ENCODE peak calls at places on chromosomes 6 and 20, in eight cellular contexts. M is stomach, O is tibial nerve, X is transverse colon, I is psoas muscle, L is cardiac muscle cell, V is hepatocyte, P is ovary. A is an unnamed sample.
A peak's percentile ranks its signal among the peaks of the same experiment; 100 is the strongest.

GRCh38 chr6:43981363-43981990 is 145.8 kb downstream of the MRPL14 start:
- DNase-seq in M (peak; percentile 11), X (no peak), P (no peak), O (no peak), V (no peak), L (no peak), I (no peak), A (no peak)

GRCh38 chr20:9353916-9354276 is 160.5 kb upstream of the LAMP5 start:
- DNase-seq in V (peak; percentile 20), L (peak; percentile 79), I (no peak), O (no peak), X (no peak), M (no peak), P (no peak), A (no peak)

GRCh38 chr6:152701081-152701862 is 3.6 kb downstream of the MYCT1 start:
- DNase-seq in X (no peak), L (peak; percentile 50), M (no peak), O (no peak), P (no peak), I (no peak), V (no peak), A (no peak)

GRCh38 chr20:6008254-6008653 is 45.6 kb downstream of the LRRN4 start:
- DNase-seq in V (peak; percentile 77), L (peak; percentile 96), M (peak; percentile 64), O (peak; percentile 28), P (peak; percentile 74), X (peak; percentile 27), I (peak; percentile 78), A (peak; percentile 29)

GRCh38 chr6:19417713-19418112 is 419.5 kb upstream of the ID4 start:
- DNase-seq in M (no peak), X (no peak), O (no peak), L (no peak), V (peak; percentile 13), I (no peak), P (no peak), A (no peak)

GRCh38 chr6:2865270-2866182 is 23.9 kb upstream of the SERPINB1 start:
- DNase-seq in O (no peak), L (peak; percentile 62), P (no peak), X (no peak), I (no peak), M (no peak), V (no peak), A (no peak)

GRCh38 chr6:125539892-125540291 is 209.5 kb upstream of the HEY2 start:
- DNase-seq in P (no peak), L (no peak), O (no peak), M (no peak), I (no peak), X (no peak), V (no peak), A (no peak)

GRCh38 chr20:57440678-57441509 is 49.7 kb downstream of the RBM38 start:
- DNase-seq in M (peak; percentile 81), P (peak; percentile 71), I (peak; percentile 93), L (peak; percentile 77), O (peak; percentile 40), V (peak; percentile 54), X (peak; percentile 58), A (peak; percentile 47)

GRCh38 chr6:149340200-149340599 is 22.7 kb downstream of the TAB2 start:
- DNase-seq in L (no peak), P (no peak), X (no peak), V (no peak), M (no peak), O (no peak), I (no peak), A (no peak)

GRCh38 chr20:17875106-17875980 is 93.3 kb downstream of the SNX5 start:
- DNase-seq in V (peak; percentile 92), P (peak; percentile 86), M (peak; percentile 96), L (peak; percentile 95), O (peak; percentile 74), I (peak; percentile 80), X (peak; percentile 96), A (peak; percentile 99)

GRCh38 chr6:106510090-106510970 is 119.0 kb downstream of the RTN4IP1 start:
- DNase-seq in L (peak; percentile 61), X (peak; percentile 86), P (peak; percentile 49), I (peak; percentile 64), O (no peak), V (peak; percentile 63), M (peak; percentile 76), A (peak; percentile 90)

GRCh38 chr6:106512048-106512957 is 117.0 kb downstream of the RTN4IP1 start:
- DNase-seq in I (peak; percentile 81), P (peak; percentile 62), M (peak; percentile 84), L (peak; percentile 44), O (peak; percentile 15), V (peak; percentile 82), X (peak; percentile 92), A (peak; percentile 89)

GRCh38 chr6:106508836-106509235 is 120.5 kb downstream of the RTN4IP1 start:
- DNase-seq in M (no peak), X (no peak), I (no peak), V (no peak), P (no peak), O (no peak), L (peak; percentile 79), A (no peak)

GRCh38 chr6:106511274-106512047 is 117.8 kb downstream of the RTN4IP1 start:
- DNase-seq in I (peak; percentile 59), P (no peak), M (peak; percentile 39), X (peak; percentile 39), V (peak; percentile 41), L (peak; percentile 53), O (no peak), A (peak; percentile 53)

GRCh38 chr6:106509420-106510089 is 119.7 kb downstream of the RTN4IP1 start:
- DNase-seq in I (no peak), O (no peak), M (no peak), X (no peak), L (no peak), P (no peak), V (no peak), A (no peak)
- TF ChIP-seq CTCF in I (no peak), O (no peak), M (no peak), X (no peak), L (peak; percentile 12), P (no peak), V (no peak), A (no peak)

DNA sequence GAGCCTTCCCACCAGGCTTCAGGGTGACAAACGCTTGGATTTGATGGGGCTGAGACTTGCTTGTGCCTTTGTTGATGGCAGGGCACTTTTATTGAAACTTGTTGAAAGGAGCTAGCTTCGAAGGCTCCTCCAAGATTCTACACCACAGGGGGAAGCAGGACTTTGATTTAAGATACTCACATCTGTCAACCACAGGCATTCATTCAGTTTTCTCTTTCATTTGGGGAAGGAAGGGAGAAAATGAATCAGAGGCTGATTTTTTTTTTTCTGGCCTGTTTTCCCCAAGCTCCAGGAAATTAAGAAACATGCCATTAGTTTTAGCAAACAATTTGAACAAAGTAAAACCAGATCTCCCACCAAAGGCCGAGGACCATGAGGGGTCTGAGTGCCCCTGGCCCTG is 8.7 kb upstream of the APCDD1L start:
- DNase-seq in M (no peak), O (no peak), L (peak; percentile 57), P (no peak), V (no peak), I (no peak), X (no peak), A (no peak)
- H3K27ac ChIP-seq in M (no peak overlapping the region), O (no peak overlapping the region), L (no peak overlapping the region), P (no peak overlapping the region), V (no peak overlapping the region), I (no peak overlapping the region), X (no peak overlapping the region), A (no peak overlapping the region)

DNA sequence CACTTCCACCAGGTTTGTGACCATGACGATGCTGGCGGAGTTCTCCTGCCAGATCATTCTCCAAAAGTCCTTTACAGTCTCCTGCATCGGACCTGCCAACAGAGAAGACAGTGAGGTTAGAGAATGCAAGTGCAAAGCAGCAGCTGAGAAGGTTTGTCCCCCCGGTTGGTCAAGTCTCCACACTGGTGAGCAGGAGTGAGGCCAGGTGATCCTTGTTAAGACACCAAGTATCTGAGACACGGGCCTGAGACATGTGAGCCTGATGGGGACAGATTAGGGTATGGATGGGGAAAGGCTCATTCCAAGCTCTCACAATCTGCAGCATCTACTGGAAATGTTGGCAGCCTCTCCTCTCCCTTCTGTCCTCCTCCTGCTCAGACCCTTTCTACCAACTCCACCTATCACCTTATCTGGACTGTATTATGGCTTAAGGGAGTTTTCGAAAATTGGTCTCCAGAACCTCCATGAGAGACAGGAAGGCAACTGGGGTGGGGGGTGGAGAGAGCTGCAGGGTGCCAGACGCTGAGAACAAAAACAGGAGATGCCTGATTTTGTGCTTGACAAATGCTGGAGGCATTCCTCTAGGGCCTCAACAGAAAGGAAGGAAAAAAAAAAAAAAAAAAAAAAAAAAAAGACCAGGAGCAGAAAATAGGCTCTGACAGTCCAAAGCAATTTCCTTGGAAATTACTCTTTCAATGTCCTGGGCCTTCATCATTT is 500.4 kb upstream of the CHD6 start:
- DNase-seq in P (no peak), O (no peak), X (no peak), V (no peak), L (no peak), M (no peak), I (no peak), A (no peak)
- H3K9me3 ChIP-seq in P (no peaks in the 10 kb centered on the region), O (no peaks in the 10 kb centered on the region), X (no peaks in the 10 kb centered on the region), V (no peaks in the 10 kb centered on the region), L (no peaks in the 10 kb centered on the region), M (no peaks in the 10 kb centered on the region), I (no peaks in the 10 kb centered on the region), A (no peaks in the 10 kb centered on the region)

DNA sequence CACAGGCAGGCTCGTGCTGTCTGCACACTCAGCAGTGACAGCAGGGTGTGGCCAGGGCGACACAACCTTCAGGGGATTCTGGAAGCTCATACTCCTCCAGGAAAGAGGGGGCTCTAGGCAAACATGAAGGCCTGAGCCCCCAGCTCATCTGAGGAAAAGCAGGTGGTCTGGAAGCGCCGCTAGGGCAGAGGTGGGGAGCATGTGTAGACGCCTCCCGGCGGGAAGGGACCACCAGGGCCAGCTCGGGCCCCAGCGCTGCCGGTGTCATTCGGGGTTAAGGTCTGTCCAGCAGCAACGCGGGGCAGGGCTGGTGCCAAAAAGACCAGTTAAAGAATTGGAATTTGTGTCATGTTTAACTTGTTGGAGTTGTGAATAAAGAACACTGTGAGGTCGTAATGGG is 39.3 kb upstream of the SYNJ2 start:
- DNase-seq in X (no peak), P (no peak), L (no peak), V (no peak), O (no peak), M (no peak), I (no peak), A (no peak)
- TF ChIP-seq CTCF in X (no peak), P (no peak), L (no peak), V (no peak), O (no peak), M (no peak), I (no peak), A (no peak)